ENCODE peak calls at places on chromosomes 12 and 14, in four cellular contexts. N, Z, S and V are unnamed samples.

GRCh38 chr14:81303258-81303935 is 82.6 kb upstream of the GTF2A1 start:
- DNase-seq in N (no peak), Z (no peak), S (peak; percentile 59), V (peak; percentile 55)

GRCh38 chr12:6070472-6071257 is 53.8 kb downstream of the VWF start:
- DNase-seq in N (no peak), Z (peak; percentile 21), S (no peak), V (no peak)

GRCh38 chr12:132427999-132428871 is 61.7 kb upstream of the FBRSL1 start:
- DNase-seq in N (no peak), Z (peak; percentile 52), S (no peak), V (no peak)

GRCh38 chr14:84493779-84494178 is 1036.2 kb upstream of the FLRT2 start:
- DNase-seq in N (peak; percentile 29), Z (no peak), S (no peak), V (no peak)

GRCh38 chr12:67515679-67516363 is 132.7 kb upstream of the DYRK2 start:
- DNase-seq in N (no peak), Z (no peak), S (no peak), V (no peak)

GRCh38 chr14:105144666-105145380 is 23.8 kb downstream of the JAG2 start:
- DNase-seq in N (no peak), Z (no peak), S (no peak), V (no peak)

GRCh38 chr14:68781161-68782021 is 11.5 kb downstream of the ZFP36L1 start:
- DNase-seq in N (no peak), Z (no peak), S (peak; percentile 65), V (no peak)

GRCh38 chr14:26200675-26201074 is 397.2 kb downstream of the NOVA1 start:
- DNase-seq in N (peak; percentile 15), Z (no peak), S (no peak), V (no peak)

GRCh38 chr12:132824053-132824452 is 4.6 kb downstream of the GOLGA3 start:
- DNase-seq in N (no peak), Z (no peak), S (no peak), V (no peak)

GRCh38 chr14:91186515-91187066 is 57.9 kb downstream of the GPR68 start:
- DNase-seq in N (no peak), Z (no peak), S (no peak), V (no peak)

GRCh38 chr12:64413884-64414283 is 9.7 kb downstream of the XPOT start:
- DNase-seq in N (no peak), Z (no peak), S (no peak), V (no peak)

GRCh38 chr12:124588689-124589318 is 21.4 kb upstream of the NCOR2 start:
- DNase-seq in N (peak; percentile 81), Z (no peak), S (peak; percentile 24), V (peak; percentile 61)

GRCh38 chr12:126998747-126999285 is 1268.2 kb upstream of the TMEM132C start:
- DNase-seq in N (peak; percentile 2), Z (no peak), S (no peak), V (no peak)

GRCh38 chr12:92541024-92541423 is 161.8 kb upstream of the PLEKHG7 start:
- DNase-seq in N (no peak), Z (no peak), S (no peak), V (peak; percentile 56)

GRCh38 chr12:105033851-105034250 is 47.7 kb downstream of the NOPCHAP1 start:
- DNase-seq in N (no peak), Z (no peak), S (no peak), V (no peak)

GRCh38 chr12:69467400-69467799 is 2.8 kb upstream of the FRS2 start:
- DNase-seq in N (no peak), Z (no peak), S (no peak), V (no peak)